ENCODE peak calls at places on chromosome 19, in nine cellular contexts. J is B cell, P is bronchial epithelial cell, M is GM06990, L is stomach, B is nephron progenitor cell, K is mesothelial cell of epicardium, R is pancreas, U is AG09309. Z is an unnamed sample.

GRCh38 chr19:12825259-12826131 is 8.9 kb downstream of the RTBDN start:
- DNase-seq in J (no peak), P (no peak), M (no peak), L (peak), B (peak), K (no peak), R (no peak), U (no peak), Z (peak)

GRCh38 chr19:10566658-10567410 is 1.0 kb upstream of the KRI1 start:
- DNase-seq in J (peak), P (no peak), M (peak), L (no peak), B (no peak), K (no peak), R (no peak), U (no peak), Z (no peak)

GRCh38 chr19:5587661-5588060 is 19.9 kb upstream of the TINCR start:
- DNase-seq in J (no peak), P (no peak), M (no peak), L (no peak), B (no peak), K (no peak), R (no peak), U (no peak), Z (no peak)

GRCh38 chr19:2049741-2050348 is 1.2 kb downstream of the MKNK2 start:
- DNase-seq in J (peak), P (peak), M (peak), L (peak), B (peak), K (no peak), R (peak), U (no peak), Z (no peak)

GRCh38 chr19:19094513-19094912 is 30.7 kb downstream of the SLC25A42 start:
- DNase-seq in J (no peak), P (no peak), M (no peak), L (no peak), B (no peak), K (no peak), R (no peak), U (no peak), Z (no peak)

GRCh38 chr19:19152668-19153384 is 14.5 kb upstream of the TMEM161A start:
- DNase-seq in J (peak), P (no peak), M (no peak), L (no peak), B (no peak), K (no peak), R (no peak), U (no peak), Z (no peak)

GRCh38 chr19:575527-576506 is 3.4 kb downstream of the BSG start:
- DNase-seq in J (no peak), P (peak), M (no peak), L (peak), B (no peak), K (no peak), R (peak), U (no peak), Z (no peak)

GRCh38 chr19:35248310-35249145 is at the start of gene LSR:
- DNase-seq in J (peak), P (peak), M (peak), L (peak), B (peak), K (peak), R (peak), U (no peak), Z (no peak)

GRCh38 chr19:35851213-35852028 is 883 bp downstream of the NPHS1 start:
- DNase-seq in J (no peak), P (no peak), M (no peak), L (no peak), B (peak), K (no peak), R (peak), U (no peak), Z (peak)

GRCh38 chr19:50173144-50173543 is 10.1 kb upstream of the IZUMO2 start:
- DNase-seq in J (no peak), P (no peak), M (peak), L (peak), B (no peak), K (no peak), R (no peak), U (no peak), Z (no peak)

GRCh38 chr19:16293133-16294085 is 31.2 kb upstream of the KLF2 start:
- DNase-seq in J (no peak), P (peak), M (no peak), L (peak), B (peak), K (peak), R (peak), U (peak), Z (no peak)

GRCh38 chr19:48608798-48609263 is 2.3 kb downstream of the SPACA4 start:
- DNase-seq in J (peak), P (peak), M (no peak), L (no peak), B (no peak), K (no peak), R (no peak), U (no peak), Z (no peak)

GRCh38 chr19:862529-863304 is 3.3 kb downstream of the CFD start:
- DNase-seq in J (peak), P (peak), M (peak), L (peak), B (peak), K (peak), R (peak), U (no peak), Z (peak)

GRCh38 chr19:19061491-19061890 is 2.3 kb upstream of the SLC25A42 start:
- DNase-seq in J (no peak), P (no peak), M (no peak), L (peak), B (no peak), K (no peak), R (peak), U (no peak), Z (no peak)

GRCh38 chr19:35696835-35697234 is 7.5 kb upstream of the ZBTB32 start:
- DNase-seq in J (no peak), P (no peak), M (peak), L (no peak), B (no peak), K (no peak), R (no peak), U (no peak), Z (no peak)

GRCh38 chr19:48635966-48636858 is 967 bp downstream of the DBP start:
- DNase-seq in J (no peak), P (no peak), M (no peak), L (no peak), B (no peak), K (no peak), R (peak), U (no peak), Z (no peak)

DNA sequence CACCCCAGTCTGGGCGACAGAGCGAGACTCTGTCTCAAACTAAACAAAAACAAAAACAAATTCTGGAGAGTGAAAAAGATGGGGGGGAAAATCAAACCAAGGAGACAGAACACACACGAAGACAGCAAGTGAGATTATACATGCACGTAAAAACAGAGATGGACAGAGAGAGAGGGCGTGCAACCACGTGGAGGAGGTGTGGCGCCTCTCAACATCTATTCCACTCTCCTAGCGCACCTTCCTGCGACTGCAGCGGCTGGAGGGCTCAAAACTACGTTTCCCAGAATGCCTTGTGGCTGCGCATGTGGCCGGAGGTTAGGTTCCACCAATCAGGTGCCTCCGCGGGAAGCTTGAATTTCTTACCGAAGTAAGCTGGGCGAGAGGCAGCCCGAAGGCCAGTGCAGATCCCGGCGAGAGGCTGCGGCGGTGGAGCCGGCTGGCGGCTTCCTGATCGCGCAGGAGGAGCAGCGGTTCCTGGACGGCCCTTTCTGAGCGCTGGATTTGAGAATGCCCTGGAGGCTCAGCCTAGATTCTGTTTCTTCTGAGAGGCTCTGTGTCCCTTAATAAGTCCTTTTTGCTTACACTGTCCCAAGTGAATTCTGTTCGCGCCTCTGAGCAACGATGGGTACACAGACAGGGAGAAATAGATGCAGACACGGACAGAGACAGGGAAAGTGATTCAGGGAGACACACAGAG is 13.1 kb upstream of the NANOS2 start:
- DNase-seq in J (peak), P (peak), M (peak), L (peak), B (peak), K (peak), R (peak), U (peak), Z (peak)
- TF ChIP-seq CTCF in J (no peak), P (no peak), M (no peak), L (no peak), B (no peak), K (no peak), R (no peak), U (no peak), Z (peak)

GRCh38 chr19:53365134-53365898 is at the start of gene ZNF525:
- DNase-seq in J (peak), P (peak), M (peak), L (peak), B (peak), K (peak), R (peak), U (no peak), Z (peak)
- TF ChIP-seq CTCF in J (peak), P (peak), M (no peak), L (no peak), B (peak), K (peak), R (peak), U (peak), Z (peak)

GRCh38 chr19:53657330-53657729 is 25.5 kb downstream of the DPRX start:
- DNase-seq in J (no peak), P (no peak), M (no peak), L (no peak), B (no peak), K (no peak), R (no peak), U (no peak), Z (no peak)

GRCh38 chr19:53662209-53662608 is 30.4 kb downstream of the DPRX start:
- DNase-seq in J (no peak), P (no peak), M (no peak), L (no peak), B (no peak), K (no peak), R (no peak), U (no peak), Z (no peak)

GRCh38 chr19:53660584-53660983 is 28.8 kb downstream of the DPRX start:
- DNase-seq in J (no peak), P (no peak), M (no peak), L (no peak), B (no peak), K (no peak), R (no peak), U (no peak), Z (no peak)

GRCh38 chr19:53657778-53658177 is 26.0 kb downstream of the DPRX start:
- DNase-seq in J (no peak), P (no peak), M (no peak), L (no peak), B (no peak), K (no peak), R (no peak), U (no peak), Z (no peak)

DNA sequence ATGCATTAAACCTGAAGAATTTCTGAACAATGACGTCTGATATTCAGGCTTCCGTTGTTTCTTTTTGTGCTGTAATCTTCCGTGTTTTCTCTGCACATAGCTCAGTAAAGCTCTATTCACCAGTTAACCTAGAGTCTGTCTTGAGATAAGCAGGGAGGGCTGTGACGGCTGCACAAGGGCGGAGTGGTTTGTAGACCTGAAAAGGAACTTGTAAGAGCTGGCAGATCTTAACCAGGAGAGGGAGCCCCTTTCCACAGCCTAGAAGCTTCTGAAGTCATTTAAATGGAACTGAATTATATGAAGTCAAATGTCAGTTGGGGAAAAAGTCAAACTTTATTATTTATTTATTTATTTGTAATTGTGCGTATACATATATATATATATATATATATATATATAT is 27.5 kb downstream of the DPRX start:
- DNase-seq in J (no peak), P (peak), M (no peak), L (no peak), B (peak), K (peak), R (no peak), U (no peak), Z (peak)
- TF ChIP-seq CTCF in J (no peak), P (no peak), M (no peak), L (no peak), B (peak), K (no peak), R (no peak), U (peak), Z (peak)

GRCh38 chr19:17450264-17451075 is 2.0 kb upstream of the TMEM221 start:
- DNase-seq in J (no peak), P (peak), M (peak), L (no peak), B (no peak), K (no peak), R (no peak), U (no peak), Z (no peak)
- TF ChIP-seq CTCF in J (no peak), P (no peak), M (no peak), L (no peak), B (no peak), K (no peak), R (no peak), U (no peak), Z (no peak)

GRCh38 chr19:39533003-39533512 is 406 bp upstream of the EID2B start:
- DNase-seq in J (no peak), P (no peak), M (no peak), L (no peak), B (no peak), K (no peak), R (no peak), U (no peak), Z (no peak)
- TF ChIP-seq CTCF in J (peak), P (no peak), M (no peak), L (no peak), B (no peak), K (peak), R (no peak), U (no peak), Z (peak)

GRCh38 chr19:30174357-30174645 is 197.9 kb upstream of the ZNF536 start:
- DNase-seq in J (no peak), P (no peak), M (no peak), L (no peak), B (no peak), K (no peak), R (peak), U (no peak), Z (no peak)
- TF ChIP-seq CTCF in J (no peak), P (no peak), M (no peak), L (no peak), B (no peak), K (no peak), R (no peak), U (no peak), Z (no peak)

DNA sequence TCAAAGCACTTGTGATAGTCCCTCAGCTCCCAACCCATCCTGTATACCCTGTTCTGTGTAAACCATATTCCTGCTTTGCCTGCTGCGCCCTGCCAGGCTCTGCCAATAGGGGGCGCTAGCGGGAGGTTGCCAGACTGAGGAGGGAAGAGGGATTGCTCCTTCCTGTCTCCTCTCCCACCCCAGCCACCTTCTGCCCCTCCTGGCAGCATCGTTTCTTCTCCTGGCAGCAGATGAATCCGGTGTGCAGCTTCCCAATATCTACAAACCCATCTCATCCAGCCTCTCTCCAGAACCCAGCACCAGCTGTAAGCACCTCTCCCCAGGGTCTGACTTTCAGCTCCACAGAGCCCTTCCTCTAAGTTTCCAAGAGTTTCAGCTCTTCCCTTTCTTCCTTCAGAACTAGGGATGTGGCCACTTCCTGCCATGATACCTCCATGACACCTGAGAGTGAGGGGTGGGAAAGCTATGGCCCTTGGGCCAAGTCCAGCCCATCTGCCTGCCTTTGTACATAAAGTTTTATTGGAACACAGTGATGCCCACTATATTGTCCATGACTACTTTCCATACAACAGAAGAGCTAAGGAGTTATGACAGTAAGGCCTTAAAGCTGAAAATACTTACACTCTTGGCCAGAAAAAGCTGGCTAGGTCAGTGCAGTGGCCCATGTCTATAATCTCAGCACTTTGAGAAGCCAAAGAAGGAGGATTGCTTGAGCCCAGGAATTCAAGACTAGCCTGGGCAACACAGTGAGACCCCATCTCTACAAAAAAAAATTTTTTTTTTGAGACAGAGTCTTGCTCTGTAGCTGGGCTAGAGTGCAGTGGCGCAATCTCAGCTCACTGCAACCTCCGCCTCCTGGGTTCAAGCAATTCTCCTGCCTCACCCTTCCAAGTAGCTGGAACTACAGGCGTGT is 34.5 kb upstream of the ATP1A3 start:
- DNase-seq in J (no peak), P (no peak), M (no peak), L (no peak), B (peak), K (no peak), R (no peak), U (no peak), Z (peak)
- TF ChIP-seq CTCF in J (peak), P (peak), M (peak), L (no peak), B (peak), K (peak), R (no peak), U (peak), Z (peak)

DNA sequence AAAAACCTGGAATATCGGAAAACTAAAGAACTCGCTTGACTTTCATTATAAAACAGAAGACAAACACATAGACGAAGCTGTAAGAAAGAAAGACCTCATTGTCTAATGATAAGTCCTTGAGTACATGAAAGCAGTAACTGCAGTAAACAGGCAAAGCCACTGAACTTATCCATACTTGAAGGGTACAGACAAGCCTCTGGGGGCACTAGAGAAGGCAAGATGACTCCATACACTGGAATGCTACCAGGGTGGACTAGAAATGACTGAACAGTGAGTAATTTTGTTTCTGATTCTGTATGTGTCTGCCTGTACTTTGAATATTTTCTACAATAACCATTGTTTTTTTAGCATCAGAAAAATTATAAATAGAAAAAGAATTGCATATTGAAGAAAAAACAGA is 507.9 kb downstream of the UQCRFS1 start:
- DNase-seq in J (no peak), P (peak), M (no peak), L (no peak), B (no peak), K (no peak), R (no peak), U (peak), Z (no peak)
- TF ChIP-seq CTCF in J (no peak), P (peak), M (no peak), L (no peak), B (peak), K (no peak), R (no peak), U (peak), Z (peak)

DNA sequence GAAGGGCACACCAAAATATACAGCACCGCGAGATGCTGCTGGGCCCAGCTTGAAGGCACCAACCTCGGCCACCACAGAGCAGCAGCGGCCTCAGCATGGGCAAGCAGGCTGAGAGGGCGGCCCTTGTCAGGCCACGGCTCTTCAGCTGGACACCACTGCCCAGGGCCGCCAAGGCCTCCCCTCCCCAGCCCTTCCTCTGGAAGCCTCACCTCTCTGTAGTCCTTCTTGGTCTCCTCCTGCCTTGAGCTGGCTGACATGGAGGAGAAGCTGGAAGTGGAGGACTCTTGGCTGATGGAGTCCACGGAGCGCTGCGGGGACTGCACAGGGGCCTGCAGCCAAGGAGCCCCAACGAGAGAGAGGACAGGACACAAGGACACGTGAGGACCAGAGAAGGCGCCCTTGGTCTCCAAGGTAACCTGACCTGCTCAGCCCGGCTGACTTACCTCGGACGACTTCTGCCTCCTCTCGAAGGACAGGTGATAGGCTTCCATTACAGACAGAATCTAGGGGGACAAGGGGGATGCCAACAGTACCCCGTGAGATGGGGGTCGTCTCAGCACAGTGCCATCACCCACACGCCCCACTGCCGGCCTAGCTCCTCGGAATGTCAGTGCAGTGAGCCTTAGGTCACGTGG is 38.2 kb downstream of the PDCD5 start:
- DNase-seq in J (no peak), P (no peak), M (no peak), L (no peak), B (no peak), K (no peak), R (no peak), U (no peak), Z (no peak)
- TF ChIP-seq CTCF in J (no peak), P (no peak), M (no peak), L (no peak), B (no peak), K (no peak), R (no peak), U (no peak), Z (no peak)

GRCh38 chr19:7478173-7478842 is 10.5 kb downstream of the PEX11G start:
- DNase-seq in J (no peak), P (no peak), M (no peak), L (no peak), B (no peak), K (no peak), R (no peak), U (no peak), Z (no peak)

GRCh38 chr19:7480222-7480974 is 8.4 kb downstream of the PEX11G start:
- DNase-seq in J (no peak), P (no peak), M (no peak), L (no peak), B (peak), K (no peak), R (no peak), U (no peak), Z (no peak)

GRCh38 chr19:7476941-7477494 is 11.8 kb downstream of the PEX11G start:
- DNase-seq in J (no peak), P (no peak), M (no peak), L (no peak), B (no peak), K (no peak), R (no peak), U (no peak), Z (no peak)

GRCh38 chr19:7477758-7478157 is 11.1 kb downstream of the PEX11G start:
- DNase-seq in J (no peak), P (no peak), M (no peak), L (no peak), B (no peak), K (no peak), R (no peak), U (no peak), Z (no peak)

GRCh38 chr19:7478843-7479227 is 10.0 kb downstream of the PEX11G start:
- DNase-seq in J (no peak), P (no peak), M (no peak), L (no peak), B (no peak), K (no peak), R (no peak), U (no peak), Z (no peak)
- TF ChIP-seq CTCF in J (no peak), P (no peak), M (no peak), L (no peak), B (no peak), K (no peak), R (no peak), U (no peak), Z (no peak)

Z was measured in neural crest cell.